ENCODE peak calls at places on chromosomes 4 and X, in eight cellular contexts. Y is fibroblast of lung, S is tibial nerve, H is brain microvascular endothelial cell, J is HL-60, L is right lobe of liver, P is neural crest cell, Q is bronchial epithelial cell. G is an unnamed sample.

GRCh38 chr4:19844436-19844835 is 407.3 kb upstream of the SLIT2 start:
- DNase-seq in J (no peak), Y (peak), H (peak), Q (no peak), L (no peak), S (no peak), P (no peak), G (no peak)

GRCh38 chrX:10156199-10157031 is at the start of gene CLCN4:
- DNase-seq in J (peak), Y (peak), P (peak), L (peak), S (peak), H (peak), Q (no peak), G (peak)

GRCh38 chr4:150662686-150663085 is 80.7 kb downstream of the MAB21L2 start:
- DNase-seq in P (no peak), Q (no peak), S (no peak), L (no peak), H (no peak), Y (no peak), J (no peak), G (no peak)

GRCh38 chr4:132530846-132531245 is 618.2 kb upstream of the PCDH10 start:
- DNase-seq in S (no peak), H (no peak), J (no peak), Y (no peak), P (no peak), L (no peak), Q (no peak), G (no peak)

GRCh38 chrX:115229337-115229991 is 4.4 kb downstream of the LRCH2 start:
- DNase-seq in H (no peak), S (no peak), P (no peak), J (no peak), Y (no peak), Q (peak), L (no peak), G (no peak)

GRCh38 chrX:1468250-1468772 is 15.6 kb upstream of the ASMTL start:
- DNase-seq in P (no peak), L (peak), Y (peak), Q (no peak), J (peak), S (no peak), H (no peak), G (no peak)

GRCh38 chr4:137896221-137896737 is 345.9 kb downstream of the SLC7A11 start:
- DNase-seq in L (no peak), Q (peak), H (peak), P (no peak), J (no peak), S (no peak), Y (peak), G (no peak)

GRCh38 chr4:159105761-159106243 is 2.9 kb downstream of the RAPGEF2 start:
- DNase-seq in H (peak), S (peak), P (no peak), Y (peak), Q (peak), L (no peak), J (no peak), G (peak)

GRCh38 chr4:106497271-106497670 is 128.7 kb upstream of the GIMD1 start:
- DNase-seq in S (no peak), Q (no peak), H (no peak), Y (peak), J (no peak), L (no peak), P (no peak), G (no peak)

GRCh38 chrX:47164420-47164819 is 19.4 kb downstream of the RBM10 start:
- DNase-seq in Q (no peak), J (no peak), Y (no peak), H (no peak), P (no peak), L (no peak), S (no peak), G (no peak)

GRCh38 chr4:185143596-185143969 is 517 bp downstream of the SLC25A4 start:
- DNase-seq in P (no peak), S (no peak), L (peak), H (no peak), Y (peak), J (no peak), Q (peak), G (no peak)

GRCh38 chr4:43242611-43243010 is 350.1 kb downstream of the GRXCR1 start:
- DNase-seq in P (no peak), Y (peak), J (no peak), H (no peak), S (no peak), Q (peak), L (no peak), G (peak)

GRCh38 chrX:118862086-118862485 is 38.5 kb downstream of the ZCCHC12 start:
- DNase-seq in Y (no peak), L (no peak), S (no peak), J (no peak), H (no peak), P (no peak), Q (no peak), G (no peak)

GRCh38 chrX:123570011-123570590 is 162.8 kb downstream of the THOC2 start:
- DNase-seq in P (no peak), Y (no peak), L (no peak), Q (peak), S (no peak), H (no peak), J (no peak), G (no peak)

GRCh38 chr4:176099314-176099713 is 33.7 kb downstream of the WDR17 start:
- DNase-seq in Y (no peak), S (no peak), L (no peak), H (no peak), J (no peak), Q (no peak), P (no peak), G (no peak)

GRCh38 chr4:81982846-81983540 is 390.8 kb downstream of the HNRNPD start:
- DNase-seq in H (no peak), Y (no peak), Q (no peak), S (no peak), J (no peak), L (no peak), P (no peak), G (no peak)

GRCh38 chr4:138051157-138051556 is 191.0 kb downstream of the SLC7A11 start:
- DNase-seq in S (no peak), J (no peak), Q (no peak), L (no peak), P (no peak), H (peak), Y (peak), G (no peak)

GRCh38 chr4:134365852-134366251 is 164.3 kb upstream of the PABPC4L start:
- DNase-seq in L (no peak), Y (peak), S (no peak), Q (peak), H (no peak), P (no peak), J (no peak), G (no peak)

GRCh38 chr4:158166701-158167100 is 6.1 kb downstream of the GASK1B start:
- DNase-seq in H (no peak), L (no peak), S (no peak), Y (no peak), Q (no peak), P (no peak), J (no peak), G (no peak)

GRCh38 chr4:46931981-46932380 is 22.9 kb upstream of the COX7B2 start:
- DNase-seq in Y (peak), S (peak), P (no peak), L (no peak), H (peak), Q (peak), J (peak), G (peak)

GRCh38 chr4:769511-769910 is 56.4 kb downstream of the CPLX1 start:
- DNase-seq in Q (no peak), J (no peak), S (no peak), H (no peak), P (no peak), Y (no peak), L (no peak), G (no peak)

GRCh38 chr4:78551420-78552351 is at the start of gene ANXA3:
- DNase-seq in Q (no peak), S (no peak), J (peak), H (no peak), Y (peak), L (peak), P (peak), G (no peak)

DNA sequence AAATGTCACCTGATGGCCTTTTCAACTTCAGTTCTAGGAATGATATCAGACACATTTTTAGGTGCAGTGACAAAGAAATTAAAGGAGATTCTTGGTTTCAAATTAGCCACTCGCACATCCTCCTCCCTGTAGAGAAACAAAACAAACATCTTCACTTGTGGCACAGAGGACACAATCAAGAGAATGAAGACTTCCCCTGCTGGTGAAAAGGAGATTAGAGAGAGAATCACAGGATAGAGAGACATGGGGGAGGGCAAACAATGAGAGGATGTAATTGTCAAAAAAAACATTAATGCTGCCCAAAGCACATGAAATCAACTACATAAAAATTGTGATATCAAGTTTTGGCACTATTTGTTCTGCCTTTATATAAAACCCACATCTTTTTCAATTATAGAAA is 34.5 kb downstream of the ACE2 start:
- DNase-seq in H (no peak), L (no peak), S (no peak), J (no peak), P (no peak), Y (no peak), Q (no peak), G (no peak)
- TF ChIP-seq CTCF in H (peak), L (no peak), S (no peak), J (no peak), P (peak), Y (no peak), Q (no peak), G (peak)

DNA sequence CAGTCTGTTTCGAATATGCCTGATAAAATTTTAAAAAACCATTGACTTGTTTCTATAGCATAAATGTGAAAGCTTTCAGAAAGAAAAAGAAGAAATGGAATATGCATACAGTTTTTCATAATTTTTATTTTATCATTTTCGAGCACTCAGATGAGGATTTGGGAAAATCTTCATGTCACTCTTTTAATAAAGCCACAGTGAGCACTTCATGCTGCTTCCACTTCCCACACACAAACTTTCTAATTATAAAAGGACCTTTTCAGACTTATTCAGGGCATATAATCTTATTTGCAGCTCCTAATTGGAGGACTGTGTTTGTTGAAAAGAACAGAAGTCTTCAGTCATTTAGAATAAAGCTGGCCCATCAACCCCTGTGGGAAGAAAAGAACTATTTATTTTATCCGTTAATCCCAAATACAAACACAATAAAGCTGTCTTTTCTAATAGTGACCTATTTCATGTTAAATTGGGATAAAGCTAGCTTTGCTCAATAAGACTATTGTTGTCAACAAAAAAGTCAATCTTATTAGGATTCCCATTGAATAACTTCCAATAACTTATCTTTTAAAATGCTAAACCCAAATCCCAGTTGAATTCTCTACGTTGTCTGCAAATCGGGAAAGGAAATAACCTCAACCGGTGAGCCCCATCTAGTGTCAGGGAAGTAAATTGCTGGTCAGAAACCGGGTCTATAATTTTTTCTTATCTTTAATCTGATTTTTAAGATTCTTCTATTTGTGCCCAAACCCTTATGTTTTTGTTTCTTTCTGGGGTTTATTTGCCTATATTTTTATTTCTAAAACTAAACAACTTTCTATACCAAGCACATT is 211.5 kb downstream of the PDGFRA start:
- DNase-seq in Q (peak), P (peak), Y (peak), S (no peak), J (no peak), L (no peak), H (peak), G (peak)
- TF ChIP-seq CTCF in Q (peak), P (peak), Y (peak), S (peak), J (peak), L (peak), H (peak), G (peak)

GRCh38 chrX:155611302-155611701 is 1.4 kb downstream of the TMLHE start:
- DNase-seq in S (no peak), J (no peak), L (no peak), Q (no peak), P (no peak), Y (no peak), H (no peak), G (no peak)
- TF ChIP-seq CTCF in S (no peak), J (no peak), L (no peak), Q (no peak), P (no peak), Y (no peak), H (no peak), G (no peak)

DNA sequence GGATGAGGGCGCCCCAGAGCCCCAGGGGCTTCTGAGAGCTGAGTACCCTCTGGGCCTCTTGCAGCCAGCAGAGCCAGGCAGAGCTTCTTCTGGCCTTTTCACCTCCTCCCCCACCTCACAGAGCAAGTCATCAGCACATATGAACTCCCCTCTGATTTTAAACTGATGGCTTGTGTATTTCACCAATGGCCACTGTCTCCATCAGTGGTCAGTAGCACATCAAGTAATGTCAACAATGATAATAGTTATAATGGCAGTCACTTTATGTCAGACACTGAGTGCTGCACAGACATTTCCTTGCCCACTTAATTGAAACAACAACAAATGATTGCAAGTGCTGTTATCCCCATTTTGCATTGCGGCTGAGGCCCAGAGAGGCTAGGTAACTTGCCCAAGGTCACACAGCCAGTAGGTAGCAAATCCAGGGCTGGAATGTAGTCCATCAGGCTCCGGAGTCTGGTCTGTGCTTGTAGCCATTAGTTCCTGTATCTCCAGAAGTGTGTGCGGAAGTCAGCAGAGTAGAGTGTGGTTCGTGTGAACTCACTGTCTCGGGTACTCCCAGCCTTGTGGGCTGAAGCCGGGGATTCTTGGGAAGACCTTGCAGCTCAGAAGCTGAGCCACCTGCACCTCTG is 3.0 kb downstream of the ATP2B3 start:
- DNase-seq in P (no peak), S (no peak), H (no peak), J (no peak), Y (no peak), L (no peak), Q (no peak), G (no peak)
- TF ChIP-seq CTCF in P (no peak), S (no peak), H (no peak), J (no peak), Y (no peak), L (no peak), Q (no peak), G (no peak)

GRCh38 chr4:96566755-96567154 is 726.9 kb downstream of the PDHA2 start:
- DNase-seq in H (no peak), S (no peak), P (no peak), J (no peak), Y (no peak), Q (no peak), L (no peak), G (no peak)
- TF ChIP-seq CTCF in H (no peak), S (no peak), P (no peak), J (no peak), Y (no peak), Q (no peak), L (no peak), G (no peak)

DNA sequence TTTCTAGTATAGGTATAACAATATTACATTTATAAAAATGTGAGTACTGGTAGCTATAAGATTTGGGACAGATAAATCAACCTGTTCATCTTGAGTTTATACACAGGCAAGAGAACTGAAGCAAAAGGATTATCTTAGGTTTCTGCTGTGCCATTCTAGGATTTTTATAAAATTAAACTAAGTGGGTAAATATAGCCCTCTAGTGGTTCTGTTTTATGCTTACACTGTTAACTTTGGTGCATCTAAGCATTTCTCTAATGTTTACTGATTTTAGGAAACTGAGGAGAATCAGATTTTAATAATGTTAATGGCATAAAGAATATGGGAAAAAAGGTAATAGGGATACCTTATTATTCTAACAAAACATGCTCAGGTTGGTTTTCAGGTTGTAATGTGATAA is 1.1 kb upstream of the RRH start:
- DNase-seq in S (no peak), Q (peak), J (no peak), Y (peak), L (no peak), H (no peak), P (no peak), G (no peak)
- TF ChIP-seq CTCF in S (peak), Q (peak), J (peak), Y (peak), L (peak), H (peak), P (peak), G (peak)

GRCh38 chr4:10590896-10591295 is 93.7 kb downstream of the CLNK start:
- DNase-seq in J (no peak), L (no peak), S (no peak), P (no peak), H (peak), Y (peak), Q (peak), G (no peak)
- TF ChIP-seq CTCF in J (no peak), L (no peak), S (no peak), P (no peak), H (peak), Y (no peak), Q (no peak), G (peak)

GRCh38 chr4:84964995-84965557 is 1.4 kb downstream of the WDFY3 start:
- DNase-seq in Y (no peak), L (no peak), P (no peak), Q (no peak), J (no peak), S (no peak), H (no peak), G (no peak)

GRCh38 chr4:84967292-84967651 is 782 bp upstream of the WDFY3 start:
- DNase-seq in Q (peak), L (no peak), J (no peak), P (no peak), Y (peak), S (peak), H (no peak), G (no peak)

GRCh38 chr4:84965558-84966381 is 720 bp downstream of the WDFY3 start:
- DNase-seq in H (no peak), Q (no peak), L (peak), S (no peak), J (no peak), P (peak), Y (peak), G (no peak)

GRCh38 chr4:84968936-84969335 is 2.4 kb upstream of the WDFY3 start:
- DNase-seq in H (no peak), Q (no peak), P (no peak), Y (no peak), L (no peak), J (no peak), S (no peak), G (no peak)

DNA sequence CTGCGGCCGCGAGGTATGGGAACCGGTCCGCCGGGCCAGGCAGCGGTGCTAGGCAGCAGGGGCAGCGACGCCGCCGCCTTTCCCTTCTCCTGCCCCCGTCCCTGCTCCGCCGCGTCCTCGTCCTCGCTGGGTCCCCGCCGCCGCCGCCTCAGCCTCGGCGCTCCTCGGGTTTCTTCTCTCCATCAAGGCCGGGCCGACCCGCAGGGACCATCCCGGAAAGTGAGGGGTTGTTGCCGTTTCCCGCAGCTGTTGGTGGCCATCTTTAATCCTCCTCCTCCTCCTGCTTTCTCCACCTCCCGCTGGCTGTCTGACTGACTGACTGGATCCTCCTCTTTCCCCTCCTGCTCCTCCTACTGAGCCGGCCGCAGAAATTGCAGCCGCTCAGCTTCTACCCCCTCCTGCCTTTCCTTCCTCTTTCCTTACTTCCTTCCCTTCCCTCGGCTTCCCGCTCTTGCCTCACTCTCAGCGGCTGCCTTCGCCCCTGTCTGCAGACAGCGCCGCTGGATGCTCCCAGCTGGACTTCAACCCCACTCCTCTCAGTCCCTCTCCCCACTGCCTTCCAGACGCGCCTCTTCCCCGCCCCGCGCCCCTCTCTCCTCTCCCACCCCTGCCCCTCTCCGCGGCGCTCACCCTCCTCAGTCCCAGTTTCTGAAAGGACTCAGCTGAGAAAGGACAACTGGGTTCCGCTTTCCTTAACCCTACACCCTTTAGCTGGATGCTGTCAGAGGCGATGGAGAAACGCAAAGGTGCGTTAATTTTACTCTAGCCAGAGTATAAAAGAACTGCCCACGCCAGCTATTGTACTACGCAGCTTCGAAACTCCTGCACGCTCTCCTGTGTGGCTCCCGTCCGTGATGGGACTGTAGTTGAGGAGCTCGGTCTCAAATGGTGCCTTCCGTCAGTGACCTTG is at the start of gene WDFY3:
- DNase-seq in J (peak), Q (peak), Y (peak), S (peak), H (peak), P (peak), L (peak), G (peak)
- TF ChIP-seq CTCF in J (no peak), Q (peak), Y (peak), S (no peak), H (peak), P (no peak), L (peak), G (no peak)

GRCh38 chrX:20315140-20315539 is 48.4 kb upstream of the RPS6KA3 start:
- DNase-seq in L (no peak), H (no peak), J (peak), S (no peak), P (no peak), Y (no peak), Q (peak), G (no peak)
- TF ChIP-seq CTCF in L (no peak), H (no peak), J (no peak), S (no peak), P (no peak), Y (no peak), Q (no peak), G (no peak)

G was measured in astrocyte of the cerebellum.